ENCODE peak calls at places on chromosomes 4 and X, in four cellular contexts. I is body of pancreas, T is IMR-90, W is A549. H is an unnamed sample. For H3K4me1, the result is how much of the 10 kb centered on the place peaks cover.

GRCh38 chrX:124223524-124223923 is 108.9 kb upstream of the TEX13D start:
- DNase-seq in I (no peak), T (no peak), W (no peak), H (no peak)

GRCh38 chr4:124427095-124427767 is 285.3 kb downstream of the ANKRD50 start:
- DNase-seq in I (peak), T (no peak), W (no peak), H (no peak)

GRCh38 chrX:105636667-105637066 is 185.7 kb upstream of the NRK start:
- DNase-seq in T (no peak), W (no peak), I (no peak), H (no peak)

GRCh38 chrX:323721-324628 is 5.4 kb upstream of the GTPBP6 start:
- DNase-seq in T (peak), W (no peak), I (peak), H (peak)

GRCh38 chr4:4456351-4456750 is 69.4 kb downstream of the NSG1 start:
- DNase-seq in W (no peak), T (no peak), I (no peak), H (peak)

GRCh38 chr4:41977709-41978108 is 3.8 kb upstream of the DCAF4L1 start:
- DNase-seq in W (no peak), I (no peak), T (peak), H (no peak)

GRCh38 chr4:25795566-25796454 is 67.0 kb downstream of the SEL1L3 start:
- DNase-seq in I (no peak), W (no peak), T (peak), H (no peak)

GRCh38 chr4:154928640-154929257 is 147.7 kb downstream of the RBM46 start:
- DNase-seq in W (peak), I (peak), T (peak), H (peak)

GRCh38 chrX:31546130-31546529 is 474.3 kb upstream of the FTHL17 start:
- DNase-seq in I (peak), W (no peak), T (peak), H (no peak)

GRCh38 chrX:151488677-151489076 is 74.8 kb upstream of the PASD1 start:
- DNase-seq in W (peak), T (no peak), I (no peak), H (peak)
- TF ChIP-seq CTCF in W (no peak), T (no peak), I (no peak), H (peak)

GRCh38 chr4:2798399-2799301 is 5.8 kb downstream of the SH3BP2 start:
- DNase-seq in W (no peak), I (peak), T (no peak), H (peak)
- H3K4me1 ChIP-seq in W (half or more), I (half or more), T (half or more), H (half or more)

GRCh38 chr4:20253799-20254409 is 2.2 kb downstream of the SLIT2 start:
- DNase-seq in T (peak), I (peak), W (no peak), H (peak)

GRCh38 chr4:20253272-20253798 is 1.6 kb downstream of the SLIT2 start:
- DNase-seq in I (no peak), W (no peak), T (peak), H (peak)

GRCh38 chr4:20251061-20251795 is 477 bp upstream of the SLIT2 start:
- DNase-seq in W (no peak), I (no peak), T (peak), H (no peak)

GRCh38 chr4:20252656-20253271 is 1.1 kb downstream of the SLIT2 start:
- DNase-seq in I (peak), W (no peak), T (peak), H (peak)

GRCh38 chr4:20251796-20252655 is at the start of gene SLIT2:
- DNase-seq in W (peak), I (peak), T (peak), H (peak)
- H3K4me3 ChIP-seq in W (peak), I (peak), T (peak), H (peak)

GRCh38 chr4:82951196-82951595 is 50.7 kb downstream of the THAP9 start:
- DNase-seq in T (peak), W (no peak), I (no peak), H (no peak)

GRCh38 chr4:82954212-82954611 is 53.7 kb downstream of the THAP9 start:
- DNase-seq in T (no peak), W (no peak), I (no peak), H (no peak)

DNA sequence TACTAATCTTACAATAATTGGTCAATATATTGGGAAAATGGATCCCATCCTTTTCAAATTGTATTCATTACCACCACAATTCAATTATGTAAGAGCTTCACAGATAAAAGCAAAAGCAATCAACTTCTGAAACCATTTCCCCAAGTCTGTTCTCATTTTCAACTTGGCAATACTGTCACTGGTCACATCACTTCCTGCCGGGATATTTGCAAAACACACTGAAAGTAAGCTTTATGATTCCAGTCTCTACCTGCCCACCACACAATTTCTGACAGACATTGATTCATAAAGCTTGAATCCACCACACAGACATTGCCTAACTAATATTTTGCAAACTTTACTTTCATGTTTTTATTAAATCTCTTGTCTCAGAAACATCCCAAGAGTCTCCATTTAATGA is 53.6 kb downstream of the LIN54 start:
- DNase-seq in W (no peak), T (no peak), I (no peak), H (no peak)
- TF ChIP-seq CTCF in W (no peak), T (no peak), I (no peak), H (no peak)

GRCh38 chr4:89306486-89307184 is 965 bp downstream of the GPRIN3 start:
- DNase-seq in W (no peak), T (no peak), I (no peak), H (no peak)
- H3K4me1 ChIP-seq in W (under half), T (under half), I (under half), H (under half)

GRCh38 chr4:170026253-170026991 is at the start of gene MFAP3L:
- DNase-seq in W (peak), I (peak), T (peak), H (peak)
- H3K4me3 ChIP-seq in W (peak), I (peak), T (peak), H (peak)

GRCh38 chr4:18021470-18021719 is 160 bp downstream of the LCORL start:
- DNase-seq in W (no peak), I (no peak), T (peak), H (no peak)

GRCh38 chr4:18022572-18023039 is 1.1 kb upstream of the LCORL start:
- DNase-seq in W (no peak), T (peak), I (no peak), H (no peak)

GRCh38 chr4:18020671-18021469 is 685 bp downstream of the LCORL start:
- DNase-seq in W (peak), T (peak), I (peak), H (peak)

GRCh38 chr4:18020145-18020670 is 1.3 kb downstream of the LCORL start:
- DNase-seq in T (peak), W (no peak), I (no peak), H (peak)

GRCh38 chr4:18021720-18022571 is at the start of gene LCORL:
- DNase-seq in T (peak), I (peak), W (peak), H (peak)
- TF ChIP-seq CTCF in T (no peak), I (no peak), W (no peak), H (no peak)

H was measured in BE2C.